ENCODE peak calls at places on chromosomes 6 and 20, in seven cellular contexts. One of them, this sample, is unnamed.
A peak's percentile ranks its signal among the peaks of the same experiment; 100 is the strongest.

GRCh38 chr6:133973109-133973971 is 20.3 kb downstream of the TBPL1 start:
- DNase-seq in thoracic aorta: no peak
- DNase-seq in BJ: no peak
- DNase-seq in brain microvascular endothelial cell: no peak
- DNase-seq in GM23248: peak; percentile 70
- DNase-seq in HCT116: peak; percentile 44
- DNase-seq in GM06990: no peak
- DNase-seq in this sample: no peak

GRCh38 chr6:118708055-118708454 is 56.7 kb upstream of the CEP85L start:
- DNase-seq in thoracic aorta: no peak
- DNase-seq in BJ: no peak
- DNase-seq in brain microvascular endothelial cell: peak; percentile 72
- DNase-seq in GM23248: peak; percentile 70
- DNase-seq in HCT116: no peak
- DNase-seq in GM06990: no peak
- DNase-seq in this sample: no peak

GRCh38 chr6:167422934-167423333 is 98.0 kb downstream of the TTLL2 start:
- DNase-seq in thoracic aorta: no peak
- DNase-seq in BJ: no peak
- DNase-seq in brain microvascular endothelial cell: no peak
- DNase-seq in GM23248: no peak
- DNase-seq in HCT116: no peak
- DNase-seq in GM06990: no peak
- DNase-seq in this sample: no peak

GRCh38 chr6:2165216-2165725 is 80.1 kb downstream of the GMDS start:
- DNase-seq in thoracic aorta: no peak
- DNase-seq in BJ: no peak
- DNase-seq in brain microvascular endothelial cell: no peak
- DNase-seq in GM23248: peak; percentile 26
- DNase-seq in HCT116: no peak
- DNase-seq in GM06990: no peak
- DNase-seq in this sample: no peak

GRCh38 chr6:40397287-40398033 is 189.7 kb downstream of the LRFN2 start:
- DNase-seq in thoracic aorta: no peak
- DNase-seq in BJ: no peak
- DNase-seq in brain microvascular endothelial cell: no peak
- DNase-seq in GM23248: no peak
- DNase-seq in HCT116: no peak
- DNase-seq in GM06990: no peak
- DNase-seq in this sample: no peak

GRCh38 chr6:159578629-159579028 is 114.4 kb downstream of the SOD2 start:
- DNase-seq in thoracic aorta: no peak
- DNase-seq in BJ: no peak
- DNase-seq in brain microvascular endothelial cell: no peak
- DNase-seq in GM23248: no peak
- DNase-seq in HCT116: no peak
- DNase-seq in GM06990: no peak
- DNase-seq in this sample: no peak

GRCh38 chr6:10976571-10976970 is 67.5 kb downstream of the ELOVL2 start:
- DNase-seq in thoracic aorta: no peak
- DNase-seq in BJ: no peak
- DNase-seq in brain microvascular endothelial cell: no peak
- DNase-seq in GM23248: peak; percentile 51
- DNase-seq in HCT116: no peak
- DNase-seq in GM06990: no peak
- DNase-seq in this sample: no peak

GRCh38 chr6:148059869-148060268 is 282.8 kb upstream of the SASH1 start:
- DNase-seq in thoracic aorta: no peak
- DNase-seq in BJ: no peak
- DNase-seq in brain microvascular endothelial cell: no peak
- DNase-seq in GM23248: no peak
- DNase-seq in HCT116: no peak
- DNase-seq in GM06990: no peak
- DNase-seq in this sample: no peak

GRCh38 chr6:56850618-56851017 is 104.3 kb upstream of the BEND6 start:
- DNase-seq in thoracic aorta: no peak
- DNase-seq in BJ: no peak
- DNase-seq in brain microvascular endothelial cell: no peak
- DNase-seq in GM23248: peak; percentile 39
- DNase-seq in HCT116: no peak
- DNase-seq in GM06990: no peak
- DNase-seq in this sample: no peak

GRCh38 chr6:15299430-15300131 is 53.7 kb downstream of the JARID2 start:
- DNase-seq in thoracic aorta: no peak
- DNase-seq in BJ: no peak
- DNase-seq in brain microvascular endothelial cell: no peak
- DNase-seq in GM23248: peak; percentile 48
- DNase-seq in HCT116: no peak
- DNase-seq in GM06990: peak; percentile 80
- DNase-seq in this sample: no peak

GRCh38 chr6:87551799-87552198 is 38.0 kb downstream of the RARS2 start:
- DNase-seq in thoracic aorta: no peak
- DNase-seq in BJ: no peak
- DNase-seq in brain microvascular endothelial cell: no peak
- DNase-seq in GM23248: no peak
- DNase-seq in HCT116: no peak
- DNase-seq in GM06990: no peak
- DNase-seq in this sample: no peak

GRCh38 chr20:31569163-31570020 is 35.7 kb upstream of the ID1 start:
- DNase-seq in thoracic aorta: no peak
- DNase-seq in BJ: no peak
- DNase-seq in brain microvascular endothelial cell: no peak
- DNase-seq in GM23248: peak; percentile 80
- DNase-seq in HCT116: no peak
- DNase-seq in GM06990: no peak
- DNase-seq in this sample: no peak

GRCh38 chr6:137415127-137415833 is 78.9 kb downstream of the OLIG3 start:
- DNase-seq in thoracic aorta: no peak
- DNase-seq in BJ: peak; percentile 8
- DNase-seq in brain microvascular endothelial cell: peak; percentile 76
- DNase-seq in GM23248: peak; percentile 87
- DNase-seq in HCT116: peak; percentile 28
- DNase-seq in GM06990: peak; percentile 34
- DNase-seq in this sample: no peak

GRCh38 chr20:23436681-23437080 is 2.8 kb upstream of the CSTL1 start:
- DNase-seq in thoracic aorta: no peak
- DNase-seq in BJ: no peak
- DNase-seq in brain microvascular endothelial cell: peak; percentile 33
- DNase-seq in GM23248: no peak
- DNase-seq in HCT116: no peak
- DNase-seq in GM06990: no peak
- DNase-seq in this sample: no peak

GRCh38 chr20:36775826-36776225 is 2.3 kb upstream of the DSN1 start:
- DNase-seq in thoracic aorta: no peak
- DNase-seq in BJ: no peak
- DNase-seq in brain microvascular endothelial cell: no peak
- DNase-seq in GM23248: no peak
- DNase-seq in HCT116: no peak
- DNase-seq in GM06990: no peak
- DNase-seq in this sample: no peak

GRCh38 chr20:54345817-54346216 is 129.6 kb upstream of the DOK5 start:
- DNase-seq in thoracic aorta: no peak
- DNase-seq in BJ: no peak
- DNase-seq in brain microvascular endothelial cell: no peak
- DNase-seq in GM23248: peak; percentile 76
- DNase-seq in HCT116: no peak
- DNase-seq in GM06990: no peak
- DNase-seq in this sample: no peak

GRCh38 chr6:169832247-169832948 is 81.0 kb downstream of the ERMARD start:
- DNase-seq in thoracic aorta: no peak
- DNase-seq in BJ: no peak
- DNase-seq in brain microvascular endothelial cell: no peak
- DNase-seq in GM23248: no peak
- DNase-seq in HCT116: no peak
- DNase-seq in GM06990: no peak
- DNase-seq in this sample: no peak
- H3K27me3 ChIP-seq in thoracic aorta: peaks cover 4% of the 10 kb centered on the region
- H3K27me3 ChIP-seq in BJ: no peaks in the 10 kb centered on the region
- H3K27me3 ChIP-seq in brain microvascular endothelial cell: no peaks in the 10 kb centered on the region
- H3K27me3 ChIP-seq in GM23248: peaks cover 31% of the 10 kb centered on the region
- H3K27me3 ChIP-seq in HCT116: peaks cover 5% of the 10 kb centered on the region
- H3K27me3 ChIP-seq in GM06990: no peaks in the 10 kb centered on the region
- H3K27me3 ChIP-seq in this sample: no peaks in the 10 kb centered on the region

GRCh38 chr20:63461364-63461763 is 11.1 kb downstream of the KCNQ2 start:
- DNase-seq in thoracic aorta: no peak
- DNase-seq in BJ: no peak
- DNase-seq in brain microvascular endothelial cell: no peak
- DNase-seq in GM23248: peak; percentile 29
- DNase-seq in HCT116: no peak
- DNase-seq in GM06990: no peak
- DNase-seq in this sample: no peak

GRCh38 chr20:63464289-63464635 is 8.2 kb downstream of the KCNQ2 start:
- DNase-seq in thoracic aorta: no peak
- DNase-seq in BJ: no peak
- DNase-seq in brain microvascular endothelial cell: no peak
- DNase-seq in GM23248: no peak
- DNase-seq in HCT116: no peak
- DNase-seq in GM06990: no peak
- DNase-seq in this sample: no peak

GRCh38 chr20:63465380-63466249 is 6.8 kb downstream of the KCNQ2 start:
- DNase-seq in thoracic aorta: no peak
- DNase-seq in BJ: no peak
- DNase-seq in brain microvascular endothelial cell: no peak
- DNase-seq in GM23248: no peak
- DNase-seq in HCT116: no peak
- DNase-seq in GM06990: no peak
- DNase-seq in this sample: no peak

GRCh38 chr20:63462244-63462643 is 10.2 kb downstream of the KCNQ2 start:
- DNase-seq in thoracic aorta: no peak
- DNase-seq in BJ: no peak
- DNase-seq in brain microvascular endothelial cell: no peak
- DNase-seq in GM23248: no peak
- DNase-seq in HCT116: no peak
- DNase-seq in GM06990: no peak
- DNase-seq in this sample: no peak

DNA sequence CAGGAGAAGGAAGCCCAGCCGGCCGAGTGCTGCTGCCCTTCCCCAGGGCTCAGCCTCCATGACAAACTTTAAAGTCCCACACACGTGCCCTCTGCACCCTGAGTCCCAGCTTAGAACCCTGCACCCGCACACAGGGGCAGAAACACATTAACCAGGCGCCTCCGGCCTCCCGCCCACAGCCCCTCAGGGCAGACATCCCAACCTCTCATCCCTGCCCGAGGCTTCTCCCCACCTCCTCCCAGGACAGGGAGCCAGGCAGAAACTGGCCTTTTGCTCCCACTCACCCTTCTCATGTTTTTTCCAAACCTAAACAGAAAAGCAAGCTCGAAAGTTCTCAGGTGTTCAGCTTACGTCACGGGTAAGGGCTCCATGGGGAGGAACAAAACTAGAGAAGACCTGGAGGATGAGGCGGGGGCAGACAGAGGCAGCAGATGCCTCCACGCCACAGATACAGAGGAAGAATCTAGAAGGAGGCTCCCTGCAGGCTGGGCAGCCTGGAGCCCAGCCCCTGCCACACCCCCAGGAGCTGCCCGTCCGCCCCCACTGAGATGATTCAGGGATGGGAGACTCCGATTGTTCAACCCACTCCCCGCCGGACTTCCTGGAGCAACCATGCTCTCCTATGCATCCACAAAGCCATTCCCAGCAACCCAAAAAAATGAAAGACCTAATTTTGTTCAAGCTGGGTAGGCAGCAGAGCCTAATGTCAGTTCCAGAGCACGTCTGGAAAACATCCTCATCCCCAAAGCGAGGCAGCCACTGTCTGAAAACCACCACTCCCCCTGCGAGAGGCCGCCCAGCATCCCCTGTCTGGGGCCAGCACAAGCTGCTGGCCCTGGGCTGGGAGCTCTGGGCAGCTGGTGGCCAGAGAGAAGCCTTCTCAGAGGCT is 8.8 kb downstream of the KCNQ2 start:
- DNase-seq in thoracic aorta: no peak
- DNase-seq in BJ: no peak
- DNase-seq in brain microvascular endothelial cell: no peak
- DNase-seq in GM23248: peak; percentile 35
- DNase-seq in HCT116: no peak
- DNase-seq in GM06990: no peak
- DNase-seq in this sample: no peak
- H3K27me3 ChIP-seq in thoracic aorta: no peaks in the 10 kb centered on the region
- H3K27me3 ChIP-seq in BJ: peaks cover 2% of the 10 kb centered on the region
- H3K27me3 ChIP-seq in brain microvascular endothelial cell: peaks cover 24% of the 10 kb centered on the region
- H3K27me3 ChIP-seq in GM23248: peaks cover 44% of the 10 kb centered on the region
- H3K27me3 ChIP-seq in HCT116: no peaks in the 10 kb centered on the region
- H3K27me3 ChIP-seq in GM06990: no peaks in the 10 kb centered on the region
- H3K27me3 ChIP-seq in this sample: peaks cover 54% of the 10 kb centered on the region

GRCh38 chr6:96015791-96016776 is at the start of gene FUT9:
- DNase-seq in thoracic aorta: no peak
- DNase-seq in BJ: no peak
- DNase-seq in brain microvascular endothelial cell: no peak
- DNase-seq in GM23248: no peak
- DNase-seq in HCT116: no peak
- DNase-seq in GM06990: no peak
- DNase-seq in this sample: no peak
- H3K27me3 ChIP-seq in thoracic aorta: no peaks in the 10 kb centered on the region
- H3K27me3 ChIP-seq in BJ: no peaks in the 10 kb centered on the region
- H3K27me3 ChIP-seq in brain microvascular endothelial cell: no peaks in the 10 kb centered on the region
- H3K27me3 ChIP-seq in GM23248: no peaks in the 10 kb centered on the region
- H3K27me3 ChIP-seq in HCT116: no peaks in the 10 kb centered on the region
- H3K27me3 ChIP-seq in GM06990: no peaks in the 10 kb centered on the region
- H3K27me3 ChIP-seq in this sample: peaks cover 23% of the 10 kb centered on the region

GRCh38 chr6:50846109-50846859 is 27.6 kb downstream of the TFAP2B start:
- DNase-seq in thoracic aorta: no peak
- DNase-seq in BJ: no peak
- DNase-seq in brain microvascular endothelial cell: no peak
- DNase-seq in GM23248: no peak
- DNase-seq in HCT116: no peak
- DNase-seq in GM06990: no peak
- DNase-seq in this sample: no peak
- H3K27me3 ChIP-seq in thoracic aorta: peaks cover 14% of the 10 kb centered on the region
- H3K27me3 ChIP-seq in BJ: peaks cover 23% of the 10 kb centered on the region
- H3K27me3 ChIP-seq in brain microvascular endothelial cell: peaks cover 18% of the 10 kb centered on the region
- H3K27me3 ChIP-seq in GM23248: peaks cover 69% of the 10 kb centered on the region
- H3K27me3 ChIP-seq in HCT116: no peaks in the 10 kb centered on the region
- H3K27me3 ChIP-seq in GM06990: no peaks in the 10 kb centered on the region
- H3K27me3 ChIP-seq in this sample: peaks cover 22% of the 10 kb centered on the region

GRCh38 chr6:166251196-166251595 is 57.0 kb downstream of the PRR18 start:
- DNase-seq in thoracic aorta: no peak
- DNase-seq in BJ: no peak
- DNase-seq in brain microvascular endothelial cell: no peak
- DNase-seq in GM23248: no peak
- DNase-seq in HCT116: no peak
- DNase-seq in GM06990: no peak
- DNase-seq in this sample: no peak

GRCh38 chr6:166257911-166258318 is 50.3 kb downstream of the PRR18 start:
- DNase-seq in thoracic aorta: no peak
- DNase-seq in BJ: no peak
- DNase-seq in brain microvascular endothelial cell: no peak
- DNase-seq in GM23248: no peak
- DNase-seq in HCT116: no peak
- DNase-seq in GM06990: no peak
- DNase-seq in this sample: no peak

GRCh38 chr6:166251655-166252054 is 56.5 kb downstream of the PRR18 start:
- DNase-seq in thoracic aorta: no peak
- DNase-seq in BJ: no peak
- DNase-seq in brain microvascular endothelial cell: no peak
- DNase-seq in GM23248: no peak
- DNase-seq in HCT116: no peak
- DNase-seq in GM06990: no peak
- DNase-seq in this sample: no peak

GRCh38 chr6:166252601-166253000 is 55.6 kb downstream of the PRR18 start:
- DNase-seq in thoracic aorta: no peak
- DNase-seq in BJ: no peak
- DNase-seq in brain microvascular endothelial cell: no peak
- DNase-seq in GM23248: no peak
- DNase-seq in HCT116: no peak
- DNase-seq in GM06990: no peak
- DNase-seq in this sample: no peak

GRCh38 chr6:166253277-166254229 is 54.6 kb downstream of the PRR18 start:
- DNase-seq in thoracic aorta: no peak
- DNase-seq in BJ: no peak
- DNase-seq in brain microvascular endothelial cell: no peak
- DNase-seq in GM23248: peak; percentile 17
- DNase-seq in HCT116: no peak
- DNase-seq in GM06990: no peak
- DNase-seq in this sample: no peak
- H3K27me3 ChIP-seq in thoracic aorta: no peaks in the 10 kb centered on the region
- H3K27me3 ChIP-seq in BJ: no peaks in the 10 kb centered on the region
- H3K27me3 ChIP-seq in brain microvascular endothelial cell: peaks cover 15% of the 10 kb centered on the region
- H3K27me3 ChIP-seq in GM23248: peaks cover 31% of the 10 kb centered on the region
- H3K27me3 ChIP-seq in HCT116: no peaks in the 10 kb centered on the region
- H3K27me3 ChIP-seq in GM06990: no peaks in the 10 kb centered on the region
- H3K27me3 ChIP-seq in this sample: peaks cover 13% of the 10 kb centered on the region